ENCODE peak calls at places on chromosomes 16 and 17, in four cellular contexts. One of them, this sample, is unnamed. For H3K4me1, the result is how much of the 10 kb centered on the place peaks cover.

GRCh38 chr16:85146922-85147651 is 34.8 kb upstream of the CIBAR2 start:
- DNase-seq in mammary epithelial cell: no peak
- DNase-seq in adrenal gland: no peak
- DNase-seq in HepG2: no peak
- DNase-seq in this sample: no peak

GRCh38 chr16:57084257-57084770 is 8.1 kb upstream of the CPNE2 start:
- DNase-seq in adrenal gland: peak
- DNase-seq in mammary epithelial cell: peak
- DNase-seq in HepG2: peak
- DNase-seq in this sample: peak

GRCh38 chr17:18194394-18194793 is 10.8 kb downstream of the ALKBH5 start:
- DNase-seq in HepG2: no peak
- DNase-seq in adrenal gland: no peak
- DNase-seq in mammary epithelial cell: no peak
- DNase-seq in this sample: no peak

GRCh38 chr17:18362509-18363020 is 785 bp downstream of the SHMT1 start:
- DNase-seq in adrenal gland: peak
- DNase-seq in mammary epithelial cell: peak
- DNase-seq in HepG2: peak
- DNase-seq in this sample: peak

GRCh38 chr16:35798885-35799426 is 2339.5 kb downstream of the TP53TG3F start:
- DNase-seq in adrenal gland: no peak
- DNase-seq in HepG2: no peak
- DNase-seq in mammary epithelial cell: no peak
- DNase-seq in this sample: no peak

GRCh38 chr17:32335046-32335445 is 6.9 kb downstream of the C17orf75 start:
- DNase-seq in HepG2: no peak
- DNase-seq in mammary epithelial cell: no peak
- DNase-seq in adrenal gland: no peak
- DNase-seq in this sample: no peak

GRCh38 chr16:74230126-74230525 is 66.5 kb upstream of the PSMD7 start:
- DNase-seq in HepG2: no peak
- DNase-seq in adrenal gland: no peak
- DNase-seq in mammary epithelial cell: no peak
- DNase-seq in this sample: no peak

GRCh38 chr17:37488009-37488604 is 1.6 kb upstream of the DUSP14 start:
- DNase-seq in HepG2: peak
- DNase-seq in adrenal gland: peak
- DNase-seq in mammary epithelial cell: peak
- DNase-seq in this sample: no peak

GRCh38 chr17:40109471-40109824 is 9.1 kb upstream of the NR1D1 start:
- DNase-seq in adrenal gland: no peak
- DNase-seq in HepG2: peak
- DNase-seq in mammary epithelial cell: no peak
- DNase-seq in this sample: no peak

GRCh38 chr16:51971184-51971583 is 575.8 kb downstream of the TOX3 start:
- DNase-seq in HepG2: no peak
- DNase-seq in mammary epithelial cell: peak
- DNase-seq in adrenal gland: peak
- DNase-seq in this sample: no peak

GRCh38 chr17:77186141-77186604 is 45.4 kb downstream of the SEC14L1 start:
- DNase-seq in adrenal gland: peak
- DNase-seq in mammary epithelial cell: no peak
- DNase-seq in HepG2: no peak
- DNase-seq in this sample: no peak

GRCh38 chr17:43079578-43080302 is 45.4 kb downstream of the BRCA1 start:
- DNase-seq in adrenal gland: no peak
- DNase-seq in HepG2: no peak
- DNase-seq in mammary epithelial cell: no peak
- DNase-seq in this sample: no peak

GRCh38 chr16:679808-680624 is at the start of gene STUB1:
- DNase-seq in HepG2: peak
- DNase-seq in adrenal gland: peak
- DNase-seq in mammary epithelial cell: peak
- DNase-seq in this sample: peak

DNA sequence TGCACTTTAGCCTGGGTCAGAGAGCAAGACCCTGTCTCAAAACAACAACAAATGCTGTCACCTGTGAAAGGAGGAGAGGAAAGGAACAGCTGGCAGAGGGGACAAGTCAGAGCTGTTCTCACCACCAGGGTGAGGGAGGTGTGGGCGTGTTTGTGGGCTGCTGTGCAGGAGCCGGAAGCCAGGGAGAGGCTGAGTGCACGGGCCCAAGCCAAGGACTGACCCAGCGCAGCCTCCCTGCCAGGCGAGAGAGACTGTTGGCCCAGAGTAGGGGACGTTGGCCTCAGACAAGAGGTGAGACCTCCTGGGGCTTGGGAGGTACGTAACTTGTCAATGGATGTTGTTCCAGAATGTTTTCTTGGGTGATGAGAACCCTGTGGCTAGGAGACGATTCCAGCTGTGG is 10.7 kb downstream of the SPNS2 start:
- DNase-seq in adrenal gland: no peak
- DNase-seq in mammary epithelial cell: no peak
- DNase-seq in HepG2: no peak
- DNase-seq in this sample: no peak
- TF ChIP-seq CTCF in adrenal gland: no peak
- TF ChIP-seq CTCF in mammary epithelial cell: no peak
- TF ChIP-seq CTCF in HepG2: no peak
- TF ChIP-seq CTCF in this sample: no peak

GRCh38 chr17:56751145-56751743 is 82.5 kb downstream of the C17orf67 start:
- DNase-seq in HepG2: no peak
- DNase-seq in mammary epithelial cell: no peak
- DNase-seq in adrenal gland: no peak
- DNase-seq in this sample: no peak
- H3K4me1 ChIP-seq in HepG2: under half
- H3K4me1 ChIP-seq in mammary epithelial cell: under half
- H3K4me1 ChIP-seq in adrenal gland: under half
- H3K4me1 ChIP-seq in this sample: under half

DNA sequence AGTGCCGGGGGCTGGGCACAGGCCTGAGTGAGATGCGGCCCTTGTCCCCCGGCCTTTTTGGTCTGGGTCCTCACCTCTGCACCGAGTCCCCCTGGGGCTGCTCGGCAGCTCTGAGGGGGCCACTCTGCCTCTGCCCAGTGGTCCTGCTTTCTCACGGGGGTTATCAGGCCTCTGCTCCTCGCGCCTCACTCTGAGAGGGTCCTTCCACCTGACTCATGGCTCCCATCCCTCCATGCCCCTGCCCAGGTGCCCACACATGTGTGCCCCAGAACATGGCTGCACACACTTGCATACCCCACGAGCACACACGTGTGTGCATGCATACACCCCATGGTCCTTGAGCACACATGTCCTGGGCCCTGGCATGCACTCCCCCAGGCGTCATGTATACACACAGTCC is 53.7 kb downstream of the CMIP start:
- DNase-seq in HepG2: no peak
- DNase-seq in mammary epithelial cell: no peak
- DNase-seq in adrenal gland: no peak
- DNase-seq in this sample: no peak
- TF ChIP-seq CTCF in HepG2: no peak
- TF ChIP-seq CTCF in mammary epithelial cell: no peak
- TF ChIP-seq CTCF in adrenal gland: no peak
- TF ChIP-seq CTCF in this sample: no peak

GRCh38 chr17:57552114-57552601 is 192.9 kb downstream of the CCDC182 start:
- DNase-seq in mammary epithelial cell: no peak
- DNase-seq in adrenal gland: no peak
- DNase-seq in HepG2: no peak
- DNase-seq in this sample: no peak

GRCh38 chr17:57551321-57552079 is 193.6 kb downstream of the CCDC182 start:
- DNase-seq in mammary epithelial cell: no peak
- DNase-seq in HepG2: no peak
- DNase-seq in adrenal gland: no peak
- DNase-seq in this sample: no peak

GRCh38 chr17:57549468-57549867 is 195.6 kb downstream of the CCDC182 start:
- DNase-seq in HepG2: no peak
- DNase-seq in mammary epithelial cell: no peak
- DNase-seq in adrenal gland: no peak
- DNase-seq in this sample: no peak

GRCh38 chr17:57549996-57550395 is 195.1 kb downstream of the CCDC182 start:
- DNase-seq in adrenal gland: peak
- DNase-seq in HepG2: no peak
- DNase-seq in mammary epithelial cell: no peak
- DNase-seq in this sample: no peak

GRCh38 chr17:57550671-57551315 is 194.3 kb downstream of the CCDC182 start:
- DNase-seq in mammary epithelial cell: no peak
- DNase-seq in adrenal gland: no peak
- DNase-seq in HepG2: no peak
- DNase-seq in this sample: no peak
- H3K4me1 ChIP-seq in mammary epithelial cell: under half
- H3K4me1 ChIP-seq in adrenal gland: half or more
- H3K4me1 ChIP-seq in HepG2: half or more
- H3K4me1 ChIP-seq in this sample: under half

GRCh38 chr17:78458739-78459335 is 80.4 kb downstream of the PGS1 start:
- DNase-seq in mammary epithelial cell: no peak
- DNase-seq in adrenal gland: no peak
- DNase-seq in HepG2: no peak
- DNase-seq in this sample: no peak
- TF ChIP-seq CTCF in mammary epithelial cell: no peak
- TF ChIP-seq CTCF in adrenal gland: no peak
- TF ChIP-seq CTCF in HepG2: no peak
- TF ChIP-seq CTCF in this sample: no peak

GRCh38 chr17:29622337-29623282 is at the start of gene CORO6:
- DNase-seq in adrenal gland: peak
- DNase-seq in HepG2: no peak
- DNase-seq in mammary epithelial cell: no peak
- DNase-seq in this sample: peak

GRCh38 chr17:29623283-29623647 is 553 bp upstream of the CORO6 start:
- DNase-seq in mammary epithelial cell: no peak
- DNase-seq in adrenal gland: no peak
- DNase-seq in HepG2: no peak
- DNase-seq in this sample: no peak

GRCh38 chr17:29624586-29624985 is 1.9 kb upstream of the CORO6 start:
- DNase-seq in mammary epithelial cell: no peak
- DNase-seq in adrenal gland: no peak
- DNase-seq in HepG2: no peak
- DNase-seq in this sample: no peak

GRCh38 chr17:29627951-29628350 is 5.2 kb upstream of the CORO6 start:
- DNase-seq in mammary epithelial cell: no peak
- DNase-seq in adrenal gland: no peak
- DNase-seq in HepG2: no peak
- DNase-seq in this sample: no peak

GRCh38 chr17:29625037-29625750 is 2.5 kb upstream of the CORO6 start:
- DNase-seq in adrenal gland: peak
- DNase-seq in HepG2: no peak
- DNase-seq in mammary epithelial cell: no peak
- DNase-seq in this sample: no peak
- H3K4me1 ChIP-seq in adrenal gland: under half
- H3K4me1 ChIP-seq in HepG2: under half
- H3K4me1 ChIP-seq in mammary epithelial cell: half or more
- H3K4me1 ChIP-seq in this sample: under half

GRCh38 chr17:80030730-80031410 is 4.8 kb downstream of the TBC1D16 start:
- DNase-seq in mammary epithelial cell: peak
- DNase-seq in HepG2: no peak
- DNase-seq in adrenal gland: no peak
- DNase-seq in this sample: no peak
- TF ChIP-seq CTCF in mammary epithelial cell: no peak
- TF ChIP-seq CTCF in HepG2: peak
- TF ChIP-seq CTCF in adrenal gland: no peak
- TF ChIP-seq CTCF in this sample: no peak

GRCh38 chr17:73142763-73143395 is 21.9 kb upstream of the SSTR2 start:
- DNase-seq in HepG2: no peak
- DNase-seq in adrenal gland: peak
- DNase-seq in mammary epithelial cell: peak
- DNase-seq in this sample: no peak

GRCh38 chr17:73141411-73141810 is 23.4 kb upstream of the SSTR2 start:
- DNase-seq in HepG2: no peak
- DNase-seq in mammary epithelial cell: no peak
- DNase-seq in adrenal gland: no peak
- DNase-seq in this sample: no peak

GRCh38 chr17:73138541-73139138 is 26.2 kb upstream of the SSTR2 start:
- DNase-seq in adrenal gland: no peak
- DNase-seq in HepG2: no peak
- DNase-seq in mammary epithelial cell: no peak
- DNase-seq in this sample: no peak

GRCh38 chr17:73139296-73139695 is 25.5 kb upstream of the SSTR2 start:
- DNase-seq in mammary epithelial cell: no peak
- DNase-seq in HepG2: no peak
- DNase-seq in adrenal gland: no peak
- DNase-seq in this sample: no peak

DNA sequence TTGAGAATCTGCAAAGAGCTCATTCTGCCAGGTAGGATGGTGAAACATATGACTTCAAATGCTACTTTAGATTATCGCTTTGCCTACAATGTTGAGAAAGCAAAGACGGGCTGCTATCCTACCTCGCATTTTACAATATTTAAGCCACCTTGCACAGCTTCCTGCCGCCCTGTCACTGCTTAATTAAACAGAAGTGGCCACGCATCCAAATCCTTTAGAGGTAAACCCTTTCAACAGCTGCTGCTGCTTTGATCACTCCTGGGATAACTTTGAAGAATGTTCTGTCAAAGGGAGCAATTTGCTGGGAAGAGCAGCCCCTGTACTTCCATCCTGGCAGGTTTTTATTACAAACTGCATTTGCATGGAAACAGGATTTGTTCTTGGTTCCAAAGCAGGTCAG is 24.3 kb upstream of the SSTR2 start:
- DNase-seq in mammary epithelial cell: no peak
- DNase-seq in HepG2: no peak
- DNase-seq in adrenal gland: no peak
- DNase-seq in this sample: no peak
- H3K4me1 ChIP-seq in mammary epithelial cell: under half
- H3K4me1 ChIP-seq in HepG2: under half
- H3K4me1 ChIP-seq in adrenal gland: under half
- H3K4me1 ChIP-seq in this sample: under half

DNA sequence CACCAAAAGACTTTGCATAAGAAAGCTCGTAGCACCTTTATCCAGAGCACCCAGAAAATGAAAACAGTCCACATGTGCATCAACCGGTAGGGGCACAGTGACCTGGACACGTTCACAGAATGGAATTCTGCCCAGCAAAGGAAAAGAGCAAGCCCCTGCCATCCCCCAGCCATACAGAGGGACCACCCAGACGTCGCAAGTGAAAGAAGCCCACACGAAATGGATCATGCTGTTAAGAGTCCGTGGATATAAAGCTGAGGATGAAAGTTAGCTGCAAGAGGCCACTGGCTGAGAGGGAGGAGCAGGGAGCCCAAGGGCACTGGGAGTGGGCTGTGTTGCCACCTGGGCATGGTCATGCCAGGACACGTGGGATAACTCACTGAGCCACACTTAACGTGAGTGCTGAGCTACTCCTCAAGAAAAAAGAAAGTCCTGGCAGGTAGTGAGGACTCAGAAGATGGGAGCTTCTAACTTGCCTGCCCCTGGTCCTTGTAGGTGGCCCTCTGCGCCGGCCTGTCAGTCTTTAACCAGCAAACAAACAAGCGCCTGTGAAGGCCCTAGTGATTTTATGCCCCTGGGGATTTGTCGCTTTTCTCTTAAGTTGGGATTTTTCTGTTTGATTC is 190.7 kb downstream of the C16orf95 start:
- DNase-seq in mammary epithelial cell: peak
- DNase-seq in HepG2: no peak
- DNase-seq in adrenal gland: no peak
- DNase-seq in this sample: no peak
- TF ChIP-seq CTCF in mammary epithelial cell: no peak
- TF ChIP-seq CTCF in HepG2: no peak
- TF ChIP-seq CTCF in adrenal gland: no peak
- TF ChIP-seq CTCF in this sample: no peak

This sample was measured in Caco-2.